ENCODE peak calls at places on chromosomes 7 and 10, in eight cellular contexts. One of them, this sample, is unnamed. For H3K36me3, the result is how much of the 10 kb centered on the place peaks cover.

GRCh38 chr10:129711261-129711660 is 244.2 kb downstream of the MGMT start:
- DNase-seq in K562: no peak
- DNase-seq in thoracic aorta: no peak
- DNase-seq in transverse colon: no peak
- DNase-seq in colonic mucosa: no peak
- DNase-seq in WERI-Rb-1: no peak
- DNase-seq in GM06990: no peak
- DNase-seq in spleen: no peak
- DNase-seq in this sample: no peak

GRCh38 chr10:95524358-95525032 is 36.7 kb downstream of the SORBS1 start:
- DNase-seq in K562: no peak
- DNase-seq in thoracic aorta: no peak
- DNase-seq in transverse colon: peak
- DNase-seq in colonic mucosa: no peak
- DNase-seq in WERI-Rb-1: no peak
- DNase-seq in GM06990: no peak
- DNase-seq in spleen: no peak
- DNase-seq in this sample: no peak

GRCh38 chr10:48745662-48746245 is 61.1 kb downstream of the WDFY4 start:
- DNase-seq in K562: peak
- DNase-seq in thoracic aorta: no peak
- DNase-seq in transverse colon: no peak
- DNase-seq in colonic mucosa: no peak
- DNase-seq in WERI-Rb-1: peak
- DNase-seq in GM06990: no peak
- DNase-seq in spleen: no peak
- DNase-seq in this sample: no peak

GRCh38 chr7:28419717-28420116 is 7.4 kb downstream of the CREB5 start:
- DNase-seq in K562: no peak
- DNase-seq in thoracic aorta: no peak
- DNase-seq in transverse colon: no peak
- DNase-seq in colonic mucosa: no peak
- DNase-seq in WERI-Rb-1: no peak
- DNase-seq in GM06990: no peak
- DNase-seq in spleen: no peak
- DNase-seq in this sample: peak

GRCh38 chr7:158612546-158612945 is 24.9 kb upstream of the PTPRN2 start:
- DNase-seq in K562: no peak
- DNase-seq in thoracic aorta: no peak
- DNase-seq in transverse colon: no peak
- DNase-seq in colonic mucosa: no peak
- DNase-seq in WERI-Rb-1: no peak
- DNase-seq in GM06990: no peak
- DNase-seq in spleen: no peak
- DNase-seq in this sample: no peak

GRCh38 chr10:23344251-23344841 is at the start of gene C10orf67:
- DNase-seq in K562: peak
- DNase-seq in thoracic aorta: no peak
- DNase-seq in transverse colon: peak
- DNase-seq in colonic mucosa: peak
- DNase-seq in WERI-Rb-1: peak
- DNase-seq in GM06990: no peak
- DNase-seq in spleen: peak
- DNase-seq in this sample: no peak

GRCh38 chr10:104925232-104925851 is 284.3 kb downstream of the SORCS3 start:
- DNase-seq in K562: peak
- DNase-seq in thoracic aorta: no peak
- DNase-seq in transverse colon: peak
- DNase-seq in colonic mucosa: peak
- DNase-seq in WERI-Rb-1: peak
- DNase-seq in GM06990: no peak
- DNase-seq in spleen: no peak
- DNase-seq in this sample: no peak

GRCh38 chr7:69172357-69173098 is 425.7 kb upstream of the AUTS2 start:
- DNase-seq in K562: no peak
- DNase-seq in thoracic aorta: no peak
- DNase-seq in transverse colon: no peak
- DNase-seq in colonic mucosa: no peak
- DNase-seq in WERI-Rb-1: no peak
- DNase-seq in GM06990: no peak
- DNase-seq in spleen: no peak
- DNase-seq in this sample: no peak

DNA sequence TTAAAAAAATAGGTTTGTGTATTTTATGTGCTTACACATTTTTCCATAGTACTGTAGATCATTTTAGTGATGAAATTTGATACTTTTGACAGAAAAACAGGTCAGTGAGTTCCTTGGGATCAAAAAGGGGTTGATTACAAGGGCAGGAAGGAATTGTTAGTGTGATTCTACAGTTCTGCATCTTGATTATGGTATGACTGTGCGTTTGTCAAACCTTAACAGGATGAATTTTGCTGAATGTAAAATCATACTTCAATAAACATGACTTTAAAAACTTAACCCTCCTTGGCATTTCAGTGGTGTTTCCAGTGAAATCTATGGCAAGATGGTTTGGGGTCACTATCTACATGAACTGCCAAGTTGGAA is 35.6 kb upstream of the TOMM7 start:
- DNase-seq in K562: no peak
- DNase-seq in thoracic aorta: no peak
- DNase-seq in transverse colon: no peak
- DNase-seq in colonic mucosa: no peak
- DNase-seq in WERI-Rb-1: no peak
- DNase-seq in GM06990: no peak
- DNase-seq in spleen: no peak
- DNase-seq in this sample: no peak
- H3K36me3 ChIP-seq in K562: half or more
- H3K36me3 ChIP-seq in thoracic aorta: under half
- H3K36me3 ChIP-seq in transverse colon: under half
- H3K36me3 ChIP-seq in colonic mucosa: under half
- H3K36me3 ChIP-seq in WERI-Rb-1: under half
- H3K36me3 ChIP-seq in GM06990: under half
- H3K36me3 ChIP-seq in spleen: under half
- H3K36me3 ChIP-seq in this sample: under half

GRCh38 chr10:71621263-71621751 is 98.3 kb downstream of the C10orf105 start:
- DNase-seq in K562: peak
- DNase-seq in thoracic aorta: no peak
- DNase-seq in transverse colon: no peak
- DNase-seq in colonic mucosa: no peak
- DNase-seq in WERI-Rb-1: peak
- DNase-seq in GM06990: no peak
- DNase-seq in spleen: no peak
- DNase-seq in this sample: no peak
- TF ChIP-seq CTCF in K562: no peak
- TF ChIP-seq CTCF in thoracic aorta: no peak
- TF ChIP-seq CTCF in transverse colon: no peak
- TF ChIP-seq CTCF in colonic mucosa: no peak
- TF ChIP-seq CTCF in WERI-Rb-1: no peak
- TF ChIP-seq CTCF in GM06990: no peak
- TF ChIP-seq CTCF in spleen: no peak
- TF ChIP-seq CTCF in this sample: peak

GRCh38 chr10:80415734-80416281 is 7.5 kb downstream of the PRXL2A start:
- DNase-seq in K562: no peak
- DNase-seq in thoracic aorta: no peak
- DNase-seq in transverse colon: no peak
- DNase-seq in colonic mucosa: no peak
- DNase-seq in WERI-Rb-1: no peak
- DNase-seq in GM06990: no peak
- DNase-seq in spleen: no peak
- DNase-seq in this sample: no peak
- H3K4me3 ChIP-seq in K562: no peak
- H3K4me3 ChIP-seq in thoracic aorta: no peak
- H3K4me3 ChIP-seq in transverse colon: no peak
- H3K4me3 ChIP-seq in colonic mucosa: no peak
- H3K4me3 ChIP-seq in WERI-Rb-1: no peak
- H3K4me3 ChIP-seq in GM06990: no peak
- H3K4me3 ChIP-seq in spleen: no peak
- H3K4me3 ChIP-seq in this sample: no peak

GRCh38 chr7:86926732-86927131 is 132.7 kb downstream of the ELAPOR2 start:
- DNase-seq in K562: peak
- DNase-seq in thoracic aorta: no peak
- DNase-seq in transverse colon: no peak
- DNase-seq in colonic mucosa: peak
- DNase-seq in WERI-Rb-1: peak
- DNase-seq in GM06990: no peak
- DNase-seq in spleen: no peak
- DNase-seq in this sample: no peak
- H3K36me3 ChIP-seq in K562: under half
- H3K36me3 ChIP-seq in thoracic aorta: under half
- H3K36me3 ChIP-seq in transverse colon: under half
- H3K36me3 ChIP-seq in colonic mucosa: under half
- H3K36me3 ChIP-seq in WERI-Rb-1: under half
- H3K36me3 ChIP-seq in GM06990: under half
- H3K36me3 ChIP-seq in spleen: under half
- H3K36me3 ChIP-seq in this sample: under half

GRCh38 chr7:122014697-122015096 is 129.4 kb downstream of the AASS start:
- DNase-seq in K562: no peak
- DNase-seq in thoracic aorta: no peak
- DNase-seq in transverse colon: no peak
- DNase-seq in colonic mucosa: no peak
- DNase-seq in WERI-Rb-1: no peak
- DNase-seq in GM06990: no peak
- DNase-seq in spleen: no peak
- DNase-seq in this sample: no peak
- TF ChIP-seq CTCF in K562: no peak
- TF ChIP-seq CTCF in thoracic aorta: no peak
- TF ChIP-seq CTCF in transverse colon: no peak
- TF ChIP-seq CTCF in colonic mucosa: no peak
- TF ChIP-seq CTCF in WERI-Rb-1: no peak
- TF ChIP-seq CTCF in GM06990: peak
- TF ChIP-seq CTCF in spleen: no peak
- TF ChIP-seq CTCF in this sample: no peak

GRCh38 chr10:86366902-86367338 is 325 bp upstream of the GRID1 start:
- DNase-seq in K562: no peak
- DNase-seq in thoracic aorta: no peak
- DNase-seq in transverse colon: no peak
- DNase-seq in colonic mucosa: no peak
- DNase-seq in WERI-Rb-1: peak
- DNase-seq in GM06990: no peak
- DNase-seq in spleen: peak
- DNase-seq in this sample: no peak

GRCh38 chr10:86364551-86365345 is 1.8 kb downstream of the GRID1 start:
- DNase-seq in K562: no peak
- DNase-seq in thoracic aorta: no peak
- DNase-seq in transverse colon: no peak
- DNase-seq in colonic mucosa: no peak
- DNase-seq in WERI-Rb-1: peak
- DNase-seq in GM06990: no peak
- DNase-seq in spleen: peak
- DNase-seq in this sample: no peak

GRCh38 chr10:86365346-86366032 is 1.1 kb downstream of the GRID1 start:
- DNase-seq in K562: no peak
- DNase-seq in thoracic aorta: no peak
- DNase-seq in transverse colon: no peak
- DNase-seq in colonic mucosa: no peak
- DNase-seq in WERI-Rb-1: peak
- DNase-seq in GM06990: no peak
- DNase-seq in spleen: peak
- DNase-seq in this sample: no peak

GRCh38 chr10:86367339-86367951 is 850 bp upstream of the GRID1 start:
- DNase-seq in K562: no peak
- DNase-seq in thoracic aorta: no peak
- DNase-seq in transverse colon: no peak
- DNase-seq in colonic mucosa: no peak
- DNase-seq in WERI-Rb-1: peak
- DNase-seq in GM06990: no peak
- DNase-seq in spleen: no peak
- DNase-seq in this sample: no peak

GRCh38 chr10:86366033-86366901 is at the start of gene GRID1:
- DNase-seq in K562: no peak
- DNase-seq in thoracic aorta: no peak
- DNase-seq in transverse colon: no peak
- DNase-seq in colonic mucosa: no peak
- DNase-seq in WERI-Rb-1: peak
- DNase-seq in GM06990: no peak
- DNase-seq in spleen: peak
- DNase-seq in this sample: no peak
- H3K4me3 ChIP-seq in K562: no peak
- H3K4me3 ChIP-seq in thoracic aorta: peak
- H3K4me3 ChIP-seq in transverse colon: peak
- H3K4me3 ChIP-seq in colonic mucosa: peak
- H3K4me3 ChIP-seq in WERI-Rb-1: peak
- H3K4me3 ChIP-seq in GM06990: no peak
- H3K4me3 ChIP-seq in spleen: peak
- H3K4me3 ChIP-seq in this sample: peak

GRCh38 chr10:406976-407375 is 271.7 kb downstream of the ZMYND11 start:
- DNase-seq in K562: no peak
- DNase-seq in thoracic aorta: no peak
- DNase-seq in transverse colon: no peak
- DNase-seq in colonic mucosa: no peak
- DNase-seq in WERI-Rb-1: no peak
- DNase-seq in GM06990: no peak
- DNase-seq in spleen: no peak
- DNase-seq in this sample: no peak

GRCh38 chr10:408223-408622 is 273.0 kb downstream of the ZMYND11 start:
- DNase-seq in K562: no peak
- DNase-seq in thoracic aorta: no peak
- DNase-seq in transverse colon: peak
- DNase-seq in colonic mucosa: no peak
- DNase-seq in WERI-Rb-1: no peak
- DNase-seq in GM06990: no peak
- DNase-seq in spleen: no peak
- DNase-seq in this sample: peak

GRCh38 chr10:404341-404740 is 269.1 kb downstream of the ZMYND11 start:
- DNase-seq in K562: no peak
- DNase-seq in thoracic aorta: no peak
- DNase-seq in transverse colon: no peak
- DNase-seq in colonic mucosa: peak
- DNase-seq in WERI-Rb-1: no peak
- DNase-seq in GM06990: no peak
- DNase-seq in spleen: no peak
- DNase-seq in this sample: peak

GRCh38 chr10:405648-406047 is 270.4 kb downstream of the ZMYND11 start:
- DNase-seq in K562: no peak
- DNase-seq in thoracic aorta: no peak
- DNase-seq in transverse colon: no peak
- DNase-seq in colonic mucosa: no peak
- DNase-seq in WERI-Rb-1: no peak
- DNase-seq in GM06990: no peak
- DNase-seq in spleen: no peak
- DNase-seq in this sample: no peak

GRCh38 chr10:404991-405390 is 269.7 kb downstream of the ZMYND11 start:
- DNase-seq in K562: no peak
- DNase-seq in thoracic aorta: no peak
- DNase-seq in transverse colon: no peak
- DNase-seq in colonic mucosa: peak
- DNase-seq in WERI-Rb-1: no peak
- DNase-seq in GM06990: no peak
- DNase-seq in spleen: no peak
- DNase-seq in this sample: no peak
- H3K36me3 ChIP-seq in K562: under half
- H3K36me3 ChIP-seq in thoracic aorta: under half
- H3K36me3 ChIP-seq in transverse colon: under half
- H3K36me3 ChIP-seq in colonic mucosa: under half
- H3K36me3 ChIP-seq in WERI-Rb-1: under half
- H3K36me3 ChIP-seq in GM06990: under half
- H3K36me3 ChIP-seq in spleen: under half
- H3K36me3 ChIP-seq in this sample: under half

GRCh38 chr10:102241444-102242117 is at the start of gene PITX3:
- DNase-seq in K562: peak
- DNase-seq in thoracic aorta: peak
- DNase-seq in transverse colon: peak
- DNase-seq in colonic mucosa: peak
- DNase-seq in WERI-Rb-1: no peak
- DNase-seq in GM06990: peak
- DNase-seq in spleen: peak
- DNase-seq in this sample: peak
- TF ChIP-seq CTCF in K562: no peak
- TF ChIP-seq CTCF in thoracic aorta: no peak
- TF ChIP-seq CTCF in transverse colon: no peak
- TF ChIP-seq CTCF in colonic mucosa: no peak
- TF ChIP-seq CTCF in WERI-Rb-1: no peak
- TF ChIP-seq CTCF in GM06990: no peak
- TF ChIP-seq CTCF in spleen: no peak
- TF ChIP-seq CTCF in this sample: no peak

GRCh38 chr7:156585025-156585648 is 55.4 kb upstream of the RNF32 start:
- DNase-seq in K562: no peak
- DNase-seq in thoracic aorta: no peak
- DNase-seq in transverse colon: no peak
- DNase-seq in colonic mucosa: no peak
- DNase-seq in WERI-Rb-1: no peak
- DNase-seq in GM06990: no peak
- DNase-seq in spleen: no peak
- DNase-seq in this sample: no peak
- H3K4me3 ChIP-seq in K562: no peak
- H3K4me3 ChIP-seq in thoracic aorta: no peak
- H3K4me3 ChIP-seq in transverse colon: no peak
- H3K4me3 ChIP-seq in colonic mucosa: no peak
- H3K4me3 ChIP-seq in WERI-Rb-1: no peak
- H3K4me3 ChIP-seq in GM06990: no peak
- H3K4me3 ChIP-seq in spleen: no peak
- H3K4me3 ChIP-seq in this sample: no peak

This sample was measured in BJ.